ENCODE peak calls at places on chromosome 2, in eight cellular contexts. I is IMR-90, D is spleen, T is fibroblast of lung, E is HCT116, Y is left lung, V is Peyer's patch, B is neural progenitor cell. P is an unnamed sample.

GRCh38 chr2:210961249-210961648 is 404.9 kb downstream of the CPS1 start:
- DNase-seq in I (no peak), D (no peak), T (no peak), E (no peak), Y (no peak), V (no peak), B (no peak), P (no peak)

GRCh38 chr2:187799601-187800000 is 245.4 kb upstream of the TFPI start:
- DNase-seq in I (no peak), D (no peak), T (no peak), E (no peak), Y (no peak), V (no peak), B (no peak), P (no peak)

GRCh38 chr2:230627806-230628724 is 84.6 kb upstream of the CAB39 start:
- DNase-seq in I (peak), D (peak), T (peak), E (no peak), Y (peak), V (no peak), B (no peak), P (no peak)

GRCh38 chr2:195411219-195411687 is 245.8 kb upstream of the SLC39A10 start:
- DNase-seq in I (peak), D (no peak), T (peak), E (no peak), Y (no peak), V (no peak), B (no peak), P (no peak)

GRCh38 chr2:240424341-240425235 is 10.9 kb upstream of the GPC1 start:
- DNase-seq in I (no peak), D (peak), T (no peak), E (no peak), Y (peak), V (peak), B (no peak), P (peak)

GRCh38 chr2:197675711-197676188 is 363 bp upstream of the RFTN2 start:
- DNase-seq in I (peak), D (no peak), T (peak), E (no peak), Y (no peak), V (no peak), B (peak), P (no peak)

GRCh38 chr2:52976132-52976949 is 791.3 kb upstream of the CHAC2 start:
- DNase-seq in I (peak), D (no peak), T (peak), E (peak), Y (no peak), V (no peak), B (peak), P (no peak)

GRCh38 chr2:161400076-161400475 is 16.0 kb upstream of the TBR1 start:
- DNase-seq in I (peak), D (no peak), T (no peak), E (no peak), Y (no peak), V (no peak), B (no peak), P (no peak)

GRCh38 chr2:239108459-239108858 is 260.6 kb downstream of the TWIST2 start:
- DNase-seq in I (no peak), D (no peak), T (no peak), E (no peak), Y (no peak), V (no peak), B (peak), P (no peak)

GRCh38 chr2:190534310-190535118 is at the start of gene NEMP2:
- DNase-seq in I (peak), D (peak), T (peak), E (no peak), Y (peak), V (peak), B (peak), P (peak)

GRCh38 chr2:197890160-197890559 is 85.8 kb downstream of the PLCL1 start:
- DNase-seq in I (no peak), D (no peak), T (no peak), E (no peak), Y (no peak), V (no peak), B (no peak), P (no peak)

GRCh38 chr2:160324161-160324768 is 124.2 kb upstream of the ITGB6 start:
- DNase-seq in I (peak), D (peak), T (peak), E (peak), Y (no peak), V (peak), B (peak), P (no peak)

GRCh38 chr2:177604291-177605065 is 211.9 kb downstream of the AGPS start:
- DNase-seq in I (peak), D (no peak), T (peak), E (peak), Y (no peak), V (no peak), B (peak), P (no peak)
- H3K4me3 ChIP-seq in I (no peak), D (no peak), T (no peak), E (no peak), Y (no peak), V (no peak), B (no peak), P (no peak)

DNA sequence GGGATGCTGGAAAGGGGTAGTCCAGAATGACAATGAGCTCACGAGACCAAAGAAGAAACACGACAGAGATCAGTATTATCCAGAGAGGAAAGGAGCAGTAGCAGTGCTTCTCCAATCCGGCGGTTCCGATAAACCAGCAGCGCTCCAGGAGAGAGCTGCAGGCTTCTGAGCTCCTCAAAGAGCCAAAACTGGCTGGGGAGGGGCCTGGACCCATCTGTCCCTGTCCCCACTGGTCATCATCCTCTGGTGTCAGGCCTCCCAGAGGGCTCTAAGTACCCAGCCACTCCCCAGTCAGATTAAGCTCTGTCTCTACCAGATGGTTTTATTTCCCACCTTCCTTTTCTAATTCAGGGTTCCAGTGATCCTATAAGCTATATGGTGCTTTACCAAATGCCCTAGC is 23.2 kb downstream of the DNAJC27 start:
- DNase-seq in I (no peak), D (no peak), T (no peak), E (no peak), Y (no peak), V (no peak), B (no peak), P (no peak)
- H3K27ac ChIP-seq in I (no peak), D (no peak), T (no peak), E (no peak), Y (no peak), V (no peak), B (no peak), P (peak)

DNA sequence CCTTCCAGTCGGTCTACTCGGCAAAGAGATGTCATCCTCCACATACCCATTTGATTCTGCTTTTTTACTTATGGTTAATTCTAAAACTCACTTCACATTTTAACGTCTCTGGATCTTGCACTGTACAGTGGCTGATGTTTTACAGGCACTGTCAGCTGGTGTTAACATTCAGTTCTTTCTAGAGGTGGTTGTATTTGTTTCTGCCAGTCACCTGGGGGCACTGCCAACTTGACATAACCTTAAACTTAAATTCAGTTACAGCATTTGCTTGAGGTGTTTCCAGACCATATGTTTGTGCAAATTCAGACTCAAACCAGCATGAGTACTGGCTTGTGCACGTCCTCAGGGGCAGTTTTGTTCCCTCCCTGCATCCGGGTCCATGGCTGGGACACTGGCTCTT is 5.3 kb upstream of the TMEM185B start:
- DNase-seq in I (no peak), D (peak), T (no peak), E (no peak), Y (peak), V (no peak), B (no peak), P (no peak)
- TF ChIP-seq CTCF in I (no peak), D (no peak), T (no peak), E (peak), Y (no peak), V (peak), B (no peak), P (no peak)

GRCh38 chr2:44087714-44088092 is 81.0 kb upstream of the PPM1B start:
- DNase-seq in I (no peak), D (no peak), T (no peak), E (no peak), Y (no peak), V (no peak), B (peak), P (no peak)
- H3K4me3 ChIP-seq in I (no peak), D (no peak), T (no peak), E (no peak), Y (peak), V (peak), B (peak), P (peak)

GRCh38 chr2:429575-430254 is 141.8 kb upstream of the ALKAL2 start:
- DNase-seq in I (no peak), D (peak), T (no peak), E (no peak), Y (no peak), V (peak), B (no peak), P (no peak)
- H3K27ac ChIP-seq in I (no peak), D (peak), T (no peak), E (no peak), Y (no peak), V (peak), B (no peak), P (no peak)

DNA sequence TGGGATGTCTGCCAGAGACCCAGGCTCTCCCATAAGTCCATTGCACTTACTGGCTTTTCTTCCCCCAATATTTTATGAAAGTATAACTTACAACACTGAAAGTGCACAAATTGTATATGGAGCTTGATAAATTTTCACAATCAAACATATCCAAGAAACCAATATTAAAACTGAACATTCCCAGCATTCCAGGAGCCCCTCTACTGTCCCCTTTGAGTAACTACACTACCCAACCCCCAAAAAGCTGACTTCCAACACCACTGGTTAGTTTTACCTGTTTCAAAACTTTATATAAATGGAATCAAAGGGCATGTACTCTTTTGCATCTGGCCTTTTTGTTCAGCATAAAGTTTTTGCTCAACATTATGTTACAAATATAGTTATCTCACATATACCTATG is 35.2 kb upstream of the PKDCC start:
- DNase-seq in I (no peak), D (no peak), T (no peak), E (no peak), Y (no peak), V (no peak), B (no peak), P (no peak)
- TF ChIP-seq CTCF in I (no peak), D (no peak), T (no peak), E (peak), Y (no peak), V (no peak), B (no peak), P (no peak)

DNA sequence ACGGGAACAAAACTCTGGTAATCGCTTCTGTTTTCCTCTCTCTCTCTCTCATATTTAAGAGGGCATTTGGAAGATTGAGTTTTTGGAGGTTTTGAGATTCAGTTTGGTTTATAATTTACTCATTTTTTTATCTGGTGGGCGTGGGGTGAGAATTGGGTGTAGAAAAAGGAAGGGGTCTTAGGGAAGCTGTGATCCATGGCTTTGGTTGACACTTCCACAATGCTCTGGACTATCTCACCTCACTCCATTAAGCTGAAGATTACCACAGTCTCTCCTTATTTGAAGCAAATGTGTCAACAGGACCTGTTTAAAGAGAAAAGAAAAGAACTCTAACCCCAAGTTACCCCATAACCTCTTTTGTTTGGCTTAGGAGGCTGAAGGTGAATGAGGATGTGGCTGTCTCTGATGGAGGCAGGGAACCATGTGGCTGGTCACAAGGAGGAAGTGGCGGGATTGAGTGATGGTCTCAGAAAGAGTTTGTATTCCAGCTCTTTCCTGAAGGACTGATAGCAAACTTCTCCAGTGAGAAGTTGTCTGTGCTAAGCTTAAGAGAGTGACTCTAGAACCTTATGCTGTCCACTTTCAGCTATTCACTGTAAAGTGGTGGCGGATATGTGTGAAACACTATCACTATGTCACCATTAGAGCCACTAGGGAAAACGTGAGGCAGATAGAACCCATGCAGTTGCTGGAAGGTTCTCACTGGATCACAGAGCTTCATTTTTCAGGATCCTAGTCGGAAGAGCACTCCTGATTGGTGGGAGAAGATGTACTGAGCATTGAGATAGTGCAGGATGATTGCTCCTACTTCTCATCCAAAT is 935 bp downstream of the ZNF804A start:
- DNase-seq in I (peak), D (no peak), T (peak), E (peak), Y (peak), V (peak), B (no peak), P (no peak)
- H3K4me3 ChIP-seq in I (peak), D (peak), T (peak), E (peak), Y (peak), V (peak), B (peak), P (peak)

DNA sequence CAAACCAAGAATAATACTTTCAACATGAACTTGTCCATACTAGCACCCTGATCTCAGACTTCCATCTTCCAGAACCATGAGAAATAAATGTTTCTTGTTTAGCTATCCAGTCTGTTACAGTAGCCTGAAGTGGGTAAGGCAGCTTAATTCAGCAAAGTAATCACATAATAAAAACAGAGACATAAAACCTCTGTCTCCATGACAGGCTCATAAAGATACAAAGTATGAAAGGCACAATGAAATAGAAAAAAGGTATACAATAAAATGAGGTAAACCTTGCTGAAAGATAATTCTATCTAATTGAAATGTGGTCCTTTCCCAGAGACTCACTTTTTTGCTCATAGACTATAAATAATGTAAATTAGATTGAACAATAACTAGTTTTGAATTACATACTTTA is 46.7 kb upstream of the WDR75 start:
- DNase-seq in I (no peak), D (no peak), T (no peak), E (no peak), Y (no peak), V (no peak), B (no peak), P (no peak)
- H3K27ac ChIP-seq in I (peak), D (no peak), T (peak), E (peak), Y (peak), V (no peak), B (no peak), P (no peak)